ENCODE peak calls at places on chromosomes 4 and X, in six cellular contexts. Z is H1, K is K562, V is GM12878, D is HepG2, W is GM12891. O is an unnamed sample.
A peak's percentile ranks its signal among the peaks of the same experiment; 100 is the strongest.

GRCh38 chrX:45400380-45400779 is 199.7 kb upstream of the DIPK2B start:
- DNase-seq in V (no peak), D (no peak), W (no peak), K (no peak), Z (no peak), O (no peak)

GRCh38 chr4:1368421-1369090 is 21.5 kb downstream of the UVSSA start:
- DNase-seq in V (no peak), Z (no peak), K (no peak), W (no peak), D (no peak), O (no peak)

GRCh38 chr4:119626943-119627266 is 1.7 kb downstream of the PDE5A start:
- DNase-seq in Z (no peak), D (no peak), V (no peak), K (no peak), W (no peak), O (no peak)

GRCh38 chr4:41610474-41610873 is 72.5 kb downstream of the LIMCH1 start:
- DNase-seq in Z (no peak), D (no peak), K (no peak), V (no peak), W (no peak), O (no peak)

GRCh38 chr4:183297675-183298074 is 22.4 kb downstream of the CLDN22 start:
- DNase-seq in K (no peak), W (no peak), V (no peak), D (no peak), Z (no peak), O (no peak)

GRCh38 chrX:35919536-35920309 is at the start of gene CFAP47:
- DNase-seq in Z (no peak), K (no peak), V (no peak), D (no peak), W (no peak), O (no peak)

GRCh38 chr4:1152284-1152683 is 20.1 kb downstream of the SPON2 start:
- DNase-seq in K (no peak), Z (no peak), V (no peak), W (no peak), D (no peak), O (no peak)

GRCh38 chr4:140595065-140595464 is 26.3 kb upstream of the UCP1 start:
- DNase-seq in Z (no peak), K (no peak), W (peak; percentile 35), D (peak; percentile 50), V (no peak), O (no peak)

GRCh38 chr4:151641167-151641566 is 119.6 kb downstream of the GATB start:
- DNase-seq in Z (no peak), D (peak; percentile 3), W (no peak), V (no peak), K (no peak), O (no peak)

GRCh38 chr4:170868191-170868590 is 778.4 kb upstream of the AADAT start:
- DNase-seq in D (no peak), K (no peak), W (no peak), V (no peak), Z (no peak), O (no peak)

GRCh38 chr4:166493828-166494432 is 620.9 kb downstream of the TLL1 start:
- DNase-seq in D (no peak), K (no peak), W (no peak), Z (no peak), V (no peak), O (no peak)

GRCh38 chr4:15682340-15682725 is 706 bp downstream of the FAM200B start:
- DNase-seq in D (no peak), K (no peak), Z (no peak), W (no peak), V (no peak), O (no peak)

GRCh38 chr4:180542445-180543100 is 1700.6 kb upstream of the TENM3 start:
- DNase-seq in Z (no peak), V (no peak), W (no peak), K (no peak), D (no peak), O (no peak)

GRCh38 chr4:74661427-74662171 is 132.7 kb downstream of the BTC start:
- DNase-seq in V (no peak), D (peak; percentile 77), Z (no peak), W (no peak), K (no peak), O (no peak)

GRCh38 chr4:25859429-25860148 is 3.2 kb downstream of the SEL1L3 start:
- DNase-seq in Z (no peak), K (no peak), V (no peak), D (no peak), W (no peak), O (no peak)

GRCh38 chr4:36308150-36308549 is 26.7 kb downstream of the DTHD1 start:
- DNase-seq in D (no peak), Z (no peak), W (no peak), K (no peak), V (no peak), O (no peak)

GRCh38 chrX:78237127-78237526 is 90.3 kb downstream of the CYSLTR1 start:
- DNase-seq in Z (no peak), K (no peak), D (no peak), W (no peak), V (no peak), O (no peak)

GRCh38 chrX:103565197-103565596 is 20.1 kb upstream of the TCEAL4 start:
- DNase-seq in D (no peak), W (no peak), Z (no peak), K (no peak), V (no peak), O (no peak)

GRCh38 chr4:185504098-185505047 is 30.9 kb downstream of the PDLIM3 start:
- DNase-seq in D (peak; percentile 95), Z (no peak), V (no peak), W (no peak), K (peak; percentile 35), O (no peak)
- TF ChIP-seq TAF1 in D (no peak), Z (no peak), V (no peak), W (no peak), K (no peak), O (no peak)

GRCh38 chr4:153345011-153345981 is 808 bp downstream of the MND1 start:
- DNase-seq in V (no peak), W (no peak), D (peak; percentile 64), Z (no peak), K (peak; percentile 64), O (peak; percentile 17)

GRCh38 chr4:153342751-153343552 is 1.5 kb upstream of the MND1 start:
- DNase-seq in Z (no peak), K (no peak), D (no peak), V (no peak), W (no peak), O (no peak)

GRCh38 chr4:153346563-153346962 is 2.1 kb downstream of the MND1 start:
- DNase-seq in V (no peak), W (no peak), D (no peak), K (no peak), Z (no peak), O (no peak)

GRCh38 chr4:153346031-153346430 is 1.5 kb downstream of the MND1 start:
- DNase-seq in Z (no peak), W (no peak), D (no peak), V (no peak), K (no peak), O (no peak)

DNA sequence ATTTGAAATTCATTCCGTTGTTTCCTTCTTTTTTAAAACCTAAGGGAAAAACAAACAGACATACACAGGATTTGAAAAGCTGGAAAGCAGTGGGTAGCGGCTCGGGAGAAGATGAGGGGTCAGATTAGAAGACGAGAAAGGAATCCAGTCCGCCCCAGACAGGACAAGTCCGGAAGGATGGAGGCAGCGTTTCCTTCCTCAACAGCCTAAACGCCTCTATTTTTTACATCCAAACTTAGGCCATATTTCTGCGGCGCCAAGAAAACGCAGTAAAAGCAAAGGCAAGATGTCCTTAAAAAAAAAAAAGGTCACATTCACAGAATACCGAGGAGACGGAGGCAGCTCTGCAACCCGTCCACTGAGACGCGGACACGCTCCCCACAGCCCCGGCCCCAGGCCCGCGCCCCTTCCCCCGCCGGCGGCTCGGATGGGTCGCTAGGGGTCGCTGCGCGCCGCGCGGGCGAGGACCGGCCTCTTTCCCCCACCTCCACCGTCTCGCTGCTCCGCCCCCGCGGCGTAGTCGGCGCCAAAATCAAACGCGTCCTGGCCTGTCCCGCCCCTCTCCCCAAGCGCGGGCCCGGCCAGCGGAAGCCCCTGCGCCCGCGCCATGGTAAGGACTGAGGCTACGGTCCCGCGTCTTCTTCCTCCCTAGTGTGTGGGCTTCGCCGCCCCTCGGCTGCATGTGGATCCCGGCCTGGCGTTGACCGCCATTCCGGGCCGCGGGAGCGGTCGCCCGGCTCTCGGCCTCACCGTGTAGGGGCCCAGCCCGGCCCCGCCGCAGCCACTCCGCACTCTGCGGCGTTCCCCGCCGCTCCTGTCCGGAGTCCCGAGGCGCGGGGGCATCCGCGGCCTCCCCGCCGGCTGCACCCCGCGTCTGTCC is at the start of gene MND1:
- DNase-seq in W (peak; percentile 78), D (peak; percentile 64), K (peak; percentile 92), Z (peak; percentile 72), V (no peak), O (peak; percentile 84)
- TF ChIP-seq POLR2AphosphoS5 in W (no peak), D (peak; percentile 63), K (peak; percentile 88), Z (peak; percentile 91), V (no peak), O (no peak)

DNA sequence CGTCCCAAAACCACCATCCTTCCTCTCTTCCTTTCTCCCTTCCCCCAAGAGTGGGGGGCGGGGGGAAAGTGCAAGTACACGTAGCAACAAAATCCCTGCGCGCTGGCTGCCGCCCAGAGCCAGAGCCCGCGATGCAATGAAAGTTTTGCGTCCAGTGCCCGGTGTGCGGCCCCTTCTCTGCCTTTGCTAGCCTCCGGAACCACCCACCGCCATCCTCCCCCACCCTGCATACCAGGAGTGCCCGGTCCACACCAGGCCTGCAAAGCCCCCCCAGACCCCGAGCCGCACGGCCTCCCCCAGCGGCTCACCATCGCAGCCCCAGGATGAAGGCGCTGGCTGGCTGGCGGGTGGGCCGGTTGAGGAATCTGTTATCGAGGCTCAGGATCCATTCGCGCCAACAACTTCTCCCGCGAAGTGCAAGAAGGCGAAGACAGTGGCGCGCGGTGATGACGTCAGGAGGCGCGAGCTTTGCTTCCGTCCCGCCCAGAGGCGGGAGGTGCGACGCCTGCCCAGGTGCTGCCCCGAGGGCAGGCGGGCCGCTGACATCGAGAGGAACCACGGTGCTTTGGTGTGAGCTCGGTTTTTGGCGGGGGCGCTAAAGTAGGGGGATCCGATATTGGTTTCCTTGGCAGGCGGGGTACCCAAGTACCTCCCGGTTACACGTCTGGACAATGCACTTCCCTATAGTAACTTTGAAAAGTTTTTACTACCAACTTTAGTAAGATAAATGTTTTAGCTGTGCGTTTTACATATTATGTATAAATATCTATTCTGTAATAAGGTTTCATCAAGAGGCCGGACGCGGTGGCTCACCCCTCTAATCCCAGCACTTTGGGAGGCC is at the start of gene RFC1:
- DNase-seq in D (peak; percentile 87), Z (peak; percentile 91), V (peak; percentile 73), K (peak; percentile 88), W (peak; percentile 76), O (peak; percentile 73)
- TF ChIP-seq POLR2A in D (peak; percentile 65), Z (peak; percentile 91), V (peak; percentile 88), K (peak; percentile 86), W (peak; percentile 57), O (peak; percentile 86)

GRCh38 chr4:177447417-177448004 is 5.3 kb upstream of the AGA start:
- DNase-seq in V (no peak), K (no peak), Z (no peak), D (no peak), W (no peak), O (no peak)

GRCh38 chr4:177442623-177443155 is 452 bp upstream of the AGA start:
- DNase-seq in W (no peak), V (peak; percentile 38), Z (no peak), D (peak; percentile 8), K (no peak), O (no peak)

GRCh38 chr4:177441803-177442622 is at the start of gene AGA:
- DNase-seq in D (peak; percentile 87), V (peak; percentile 74), Z (peak; percentile 78), K (peak; percentile 93), W (peak; percentile 79), O (peak; percentile 74)

GRCh38 chr4:177446571-177446970 is 4.3 kb upstream of the AGA start:
- DNase-seq in W (no peak), V (no peak), D (no peak), K (no peak), Z (no peak), O (no peak)

GRCh38 chr4:177444911-177445736 is 2.9 kb upstream of the AGA start:
- DNase-seq in D (no peak), W (no peak), V (no peak), Z (peak; percentile 63), K (no peak), O (no peak)
- TF ChIP-seq TAF1 in D (no peak), W (no peak), V (no peak), Z (peak; percentile 58), K (no peak), O (no peak)